ENCODE peak calls at places on chromosomes 2 and 18, in six cellular contexts. G is body of pancreas; O is CD8-positive, alpha-beta T cell; H is GM23338; I is neuronal stem cell; T is cardiac muscle cell. C is an unnamed sample.
A peak's percentile ranks its signal among the peaks of the same experiment; 100 is the strongest.

GRCh38 chr2:201057089-201057499 is 14.4 kb downstream of the HYCC2 start:
- DNase-seq in G (no peak), O (no peak), H (no peak), I (no peak), T (no peak), C (no peak)

GRCh38 chr2:796151-796955 is 119.1 kb upstream of the TMEM18 start:
- DNase-seq in G (no peak), O (no peak), H (no peak), I (no peak), T (no peak), C (no peak)

GRCh38 chr2:221097568-221097915 is 474.6 kb downstream of the EPHA4 start:
- DNase-seq in G (no peak), O (no peak), H (no peak), I (no peak), T (no peak), C (peak; percentile 94)

GRCh38 chr2:135245055-135245454 is 193.0 kb downstream of the RAB3GAP1 start:
- DNase-seq in G (no peak), O (no peak), H (peak; percentile 9), I (no peak), T (no peak), C (peak; percentile 53)

GRCh38 chr18:48818329-48819254 is 132.2 kb downstream of the SMAD7 start:
- DNase-seq in G (peak; percentile 4), O (peak; percentile 2), H (no peak), I (no peak), T (no peak), C (no peak)

GRCh38 chr2:128313076-128313836 is 5.4 kb downstream of the HS6ST1 start:
- DNase-seq in G (peak; percentile 24), O (peak; percentile 3), H (peak; percentile 65), I (no peak), T (no peak), C (peak; percentile 66)

GRCh38 chr2:224284134-224284946 is 117.6 kb downstream of the FAM124B start:
- DNase-seq in G (no peak), O (peak; percentile 29), H (peak; percentile 63), I (peak; percentile 30), T (peak; percentile 52), C (no peak)

GRCh38 chr2:8573942-8574195 is 108.0 kb upstream of the ID2 start:
- DNase-seq in G (no peak), O (no peak), H (no peak), I (no peak), T (no peak), C (no peak)

GRCh38 chr2:172931923-172932520 is 143.6 kb upstream of the MAP3K20 start:
- DNase-seq in G (peak; percentile 72), O (peak; percentile 68), H (peak; percentile 86), I (peak; percentile 67), T (peak; percentile 82), C (peak; percentile 37)

GRCh38 chr2:120109186-120110061 is 96.5 kb downstream of the EPB41L5 start:
- DNase-seq in G (no peak), O (no peak), H (no peak), I (no peak), T (no peak), C (peak; percentile 29)

GRCh38 chr18:76972838-76973237 is 150.5 kb downstream of the ZNF236 start:
- DNase-seq in G (no peak), O (no peak), H (no peak), I (no peak), T (no peak), C (peak; percentile 16)

GRCh38 chr18:8786766-8787670 is 81.7 kb downstream of the MTCL1 start:
- DNase-seq in G (no peak), O (no peak), H (no peak), I (no peak), T (no peak), C (no peak)

GRCh38 chr2:3645745-3646389 is 12.1 kb upstream of the ALLC start:
- DNase-seq in G (no peak), O (no peak), H (no peak), I (no peak), T (no peak), C (no peak)

GRCh38 chr2:99876956-99877355 is 265.4 kb downstream of the AFF3 start:
- DNase-seq in G (no peak), O (no peak), H (no peak), I (no peak), T (no peak), C (no peak)

GRCh38 chr2:40103590-40103989 is 324.5 kb upstream of the THUMPD2 start:
- DNase-seq in G (no peak), O (no peak), H (no peak), I (no peak), T (no peak), C (peak; percentile 92)
- H3K4me3 ChIP-seq in G (no peak overlapping the region), O (no peak overlapping the region), H (no peak overlapping the region), I (no peak overlapping the region), T (no peak overlapping the region), C (no peak overlapping the region)

DNA sequence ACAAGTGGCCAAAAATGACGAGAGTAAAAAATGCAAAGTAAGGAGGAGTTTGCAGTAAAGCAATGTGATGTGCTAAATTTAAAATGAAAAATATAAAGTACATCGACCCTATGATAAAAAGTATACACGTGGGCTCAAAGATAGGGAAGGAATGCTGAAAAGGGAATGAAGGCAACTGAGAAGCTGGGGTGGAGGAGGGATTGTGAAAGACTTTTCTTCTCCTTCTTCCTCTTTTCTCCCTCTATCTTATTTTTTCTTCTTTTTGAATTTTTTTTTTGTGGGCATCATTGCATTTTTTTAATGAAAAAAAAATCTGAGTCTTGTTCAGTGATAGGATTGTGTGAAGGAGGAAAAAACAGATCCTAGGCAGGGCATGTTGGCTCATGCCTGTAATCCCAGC is 57.6 kb upstream of the STK17B start:
- DNase-seq in G (no peak), O (no peak), H (no peak), I (no peak), T (no peak), C (no peak)
- H3K4me1 ChIP-seq in G (peaks cover 21% of the 10 kb centered on the region), O (peaks cover 89% of the 10 kb centered on the region), H (no peaks in the 10 kb centered on the region), I (no peaks in the 10 kb centered on the region), T (no peaks in the 10 kb centered on the region), C (peaks cover 34% of the 10 kb centered on the region)

GRCh38 chr2:113174369-113174735 is 581 bp downstream of the PSD4 start:
- DNase-seq in G (no peak), O (no peak), H (no peak), I (no peak), T (no peak), C (no peak)

GRCh38 chr2:113175101-113175628 is 1.4 kb downstream of the PSD4 start:
- DNase-seq in G (no peak), O (peak; percentile 63), H (no peak), I (no peak), T (no peak), C (no peak)

GRCh38 chr2:113172721-113173562 is 829 bp upstream of the PSD4 start:
- DNase-seq in G (peak; percentile 1), O (no peak), H (no peak), I (no peak), T (no peak), C (no peak)

GRCh38 chr2:113171359-113172075 is 2.3 kb upstream of the PSD4 start:
- DNase-seq in G (no peak), O (no peak), H (no peak), I (no peak), T (no peak), C (no peak)

DNA sequence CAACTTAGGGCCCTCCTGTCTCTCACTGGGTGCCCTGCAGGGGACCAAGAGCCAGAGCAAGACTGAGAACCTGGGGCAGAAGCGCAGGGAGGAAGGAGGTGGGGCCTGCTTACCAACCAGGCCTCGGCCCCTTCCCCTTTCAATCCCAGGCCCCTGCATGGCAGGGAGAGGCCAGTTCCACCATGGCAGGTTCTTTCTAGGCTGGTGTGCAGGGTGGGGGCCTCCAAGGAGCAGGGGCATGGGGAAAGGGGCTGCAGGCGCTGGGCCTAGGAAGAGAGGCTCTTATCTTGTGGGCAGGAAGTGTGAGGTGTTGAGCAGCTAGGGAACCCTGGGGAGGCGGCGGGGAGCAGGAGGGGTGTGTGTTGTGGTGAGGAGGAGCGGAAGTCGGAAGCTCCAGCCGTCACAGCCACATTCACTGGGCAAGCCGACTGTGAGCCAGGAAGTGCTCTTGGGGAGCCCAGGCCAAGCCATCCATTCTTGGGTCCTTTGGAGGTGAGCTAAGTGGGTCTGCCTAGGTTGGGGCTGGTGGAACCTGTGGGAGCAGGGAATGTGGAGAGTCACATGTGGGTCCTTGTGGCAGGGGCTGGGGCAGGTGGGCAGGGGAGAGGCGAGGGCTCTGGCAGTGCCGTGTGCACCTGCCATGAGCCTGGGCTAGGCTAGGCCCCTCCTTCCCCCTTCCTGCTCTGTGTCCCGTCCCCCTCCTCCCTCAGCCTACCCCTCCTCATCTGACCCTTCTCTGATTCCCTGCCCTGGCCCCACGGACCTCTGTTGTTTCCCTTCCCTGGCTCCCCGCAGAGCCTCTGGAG is at the start of gene PSD4:
- DNase-seq in G (peak; percentile 24), O (peak; percentile 84), H (no peak), I (no peak), T (no peak), C (no peak)
- H3K4me3 ChIP-seq in G (no peak within 1 kb of the TSS), O (peak within 1 kb of the TSS; percentile 91), H (no peak within 1 kb of the TSS), I (no peak within 1 kb of the TSS), T (no peak within 1 kb of the TSS), C (no peak within 1 kb of the TSS)

DNA sequence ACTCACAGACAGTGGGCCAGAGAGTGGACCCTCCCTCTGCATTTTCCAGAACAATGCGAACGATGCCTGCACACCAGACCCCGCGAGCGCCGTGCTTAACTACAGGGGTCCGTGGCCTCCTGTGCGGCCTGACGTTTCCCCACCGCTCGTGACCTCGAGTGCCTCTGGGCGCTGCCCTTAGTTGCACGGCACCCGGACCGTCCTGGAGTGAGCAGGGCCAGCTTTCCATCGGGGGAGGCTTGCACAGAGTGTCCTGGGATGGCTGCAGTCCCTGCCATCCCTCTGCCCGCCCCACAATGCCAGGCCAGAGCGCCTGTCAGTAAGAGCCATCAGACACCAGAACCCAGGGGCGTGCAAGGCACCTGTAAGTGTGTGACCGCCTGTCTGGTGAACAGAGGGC is 217.0 kb downstream of the TWIST2 start:
- DNase-seq in G (no peak), O (no peak), H (no peak), I (no peak), T (no peak), C (no peak)
- H3K4me1 ChIP-seq in G (no peaks in the 10 kb centered on the region), O (no peaks in the 10 kb centered on the region), H (no peaks in the 10 kb centered on the region), I (peaks cover 11% of the 10 kb centered on the region), T (no peaks in the 10 kb centered on the region), C (no peaks in the 10 kb centered on the region)